ENCODE peak calls at places on chromosome 9, in eight cellular contexts. G is AG20443; J is stimulated activated CD4-positive, alpha-beta T cell treated with anti-CD3 and anti-CD28 coated beads, Interleukin-12 subunit alpha, Interleukin-12 subunit beta, amount 100 ng/mL, for 4 hours; C is HFFc6; E is omental fat pad; H is A172; B is hippocampal formation; Z is H4. N is an unnamed sample.

GRCh38 chr9:127057970-127058644 is 64.3 kb downstream of the ANGPTL2 start:
- DNase-seq in G (no peak), J (no peak), C (no peak), E (no peak), H (no peak), B (peak; percentile 47), Z (no peak), N (no peak)

GRCh38 chr9:86304236-86304730 is 21.9 kb upstream of the ISCA1 start:
- DNase-seq in G (no peak), J (no peak), C (no peak), E (no peak), H (no peak), B (no peak), Z (no peak), N (no peak)

GRCh38 chr9:123514766-123515165 is 158.8 kb downstream of the CRB2 start:
- DNase-seq in G (no peak), J (no peak), C (no peak), E (no peak), H (no peak), B (no peak), Z (no peak), N (no peak)

GRCh38 chr9:91824591-91825339 is 125.3 kb downstream of the ROR2 start:
- DNase-seq in G (peak; percentile 69), J (no peak), C (no peak), E (no peak), H (no peak), B (no peak), Z (no peak), N (no peak)

GRCh38 chr9:10251490-10251889 is 361.3 kb downstream of the PTPRD start:
- DNase-seq in G (no peak), J (no peak), C (peak; percentile 13), E (no peak), H (peak; percentile 59), B (no peak), Z (peak; percentile 1), N (peak; percentile 68)

GRCh38 chr9:2465921-2466460 is 155.6 kb upstream of the VLDLR start:
- DNase-seq in G (no peak), J (no peak), C (no peak), E (no peak), H (no peak), B (no peak), Z (peak; percentile 24), N (peak; percentile 19)

GRCh38 chr9:87716141-87716540 is 9.8 kb upstream of the CTSL start:
- DNase-seq in G (no peak), J (no peak), C (no peak), E (no peak), H (no peak), B (no peak), Z (no peak), N (no peak)

GRCh38 chr9:8718121-8718725 is 918.6 kb upstream of the DMAC1 start:
- DNase-seq in G (no peak), J (no peak), C (no peak), E (no peak), H (peak; percentile 46), B (no peak), Z (peak; percentile 36), N (peak; percentile 63)

GRCh38 chr9:113616116-113616515 is 152.6 kb downstream of the RGS3 start:
- DNase-seq in G (no peak), J (no peak), C (no peak), E (no peak), H (no peak), B (no peak), Z (no peak), N (no peak)

GRCh38 chr9:112203536-112203935 is 28.4 kb upstream of the SUSD1 start:
- DNase-seq in G (no peak), J (no peak), C (peak; percentile 71), E (no peak), H (peak; percentile 55), B (no peak), Z (no peak), N (peak; percentile 54)

GRCh38 chr9:97525451-97525850 is 24.0 kb downstream of the TMOD1 start:
- DNase-seq in G (peak; percentile 30), J (no peak), C (peak; percentile 82), E (no peak), H (no peak), B (no peak), Z (peak; percentile 60), N (no peak)

GRCh38 chr9:37066139-37066725 is 32.2 kb upstream of the PAX5 start:
- DNase-seq in G (no peak), J (no peak), C (no peak), E (no peak), H (no peak), B (no peak), Z (no peak), N (no peak)

GRCh38 chr9:125633116-125633743 is 73.8 kb downstream of the MAPKAP1 start:
- DNase-seq in G (no peak), J (no peak), C (peak; percentile 17), E (no peak), H (peak; percentile 61), B (no peak), Z (no peak), N (no peak)

GRCh38 chr9:125747765-125748510 is 765 bp downstream of the PBX3 start:
- DNase-seq in G (peak; percentile 61), J (peak; percentile 18), C (no peak), E (no peak), H (no peak), B (peak; percentile 4), Z (no peak), N (no peak)

GRCh38 chr9:110351009-110351467 is 13.4 kb upstream of the TXNDC8 start:
- DNase-seq in G (peak; percentile 85), J (no peak), C (peak; percentile 83), E (no peak), H (peak; percentile 99), B (no peak), Z (peak; percentile 60), N (peak; percentile 4)

GRCh38 chr9:120040896-120041295 is 539.1 kb downstream of the CDK5RAP2 start:
- DNase-seq in G (no peak), J (no peak), C (no peak), E (no peak), H (no peak), B (no peak), Z (no peak), N (no peak)

N was measured in kidney glomerular epithelial cell.